ENCODE peak calls at places on chromosomes 6 and 20, in six cellular contexts. One of them, this sample, is unnamed.

GRCh38 chr6:31568537-31568961 is 3.5 kb upstream of the LTA start:
- DNase-seq in H9: no peak
- DNase-seq in IMR-90: no peak
- DNase-seq in H1: no peak
- DNase-seq in mesenchymal stem cell: no peak
- DNase-seq in mesendoderm: no peak
- DNase-seq in this sample: no peak

GRCh38 chr6:112251170-112251945 is 3.0 kb downstream of the LAMA4 start:
- DNase-seq in H9: no peak
- DNase-seq in IMR-90: peak
- DNase-seq in H1: no peak
- DNase-seq in mesenchymal stem cell: peak
- DNase-seq in mesendoderm: no peak
- DNase-seq in this sample: no peak

GRCh38 chr20:32201977-32202363 is 5.6 kb downstream of the PLAGL2 start:
- DNase-seq in H9: no peak
- DNase-seq in IMR-90: no peak
- DNase-seq in H1: no peak
- DNase-seq in mesenchymal stem cell: no peak
- DNase-seq in mesendoderm: no peak
- DNase-seq in this sample: no peak

GRCh38 chr6:43283514-43283901 is 14.6 kb upstream of the SLC22A7 start:
- DNase-seq in H9: no peak
- DNase-seq in IMR-90: no peak
- DNase-seq in H1: no peak
- DNase-seq in mesenchymal stem cell: no peak
- DNase-seq in mesendoderm: no peak
- DNase-seq in this sample: no peak

GRCh38 chr6:149363154-149363553 is 36.9 kb upstream of the SUMO4 start:
- DNase-seq in H9: no peak
- DNase-seq in IMR-90: no peak
- DNase-seq in H1: no peak
- DNase-seq in mesenchymal stem cell: no peak
- DNase-seq in mesendoderm: peak
- DNase-seq in this sample: no peak

GRCh38 chr6:157059781-157060180 is 263.5 kb downstream of the TMEM242 start:
- DNase-seq in H9: no peak
- DNase-seq in IMR-90: no peak
- DNase-seq in H1: no peak
- DNase-seq in mesenchymal stem cell: no peak
- DNase-seq in mesendoderm: no peak
- DNase-seq in this sample: peak

GRCh38 chr6:5905431-5906339 is 101.0 kb downstream of the NRN1 start:
- DNase-seq in H9: no peak
- DNase-seq in IMR-90: peak
- DNase-seq in H1: no peak
- DNase-seq in mesenchymal stem cell: peak
- DNase-seq in mesendoderm: no peak
- DNase-seq in this sample: no peak

GRCh38 chr20:58850693-58851174 is at the start of gene GNAS-AS1:
- DNase-seq in H9: peak
- DNase-seq in IMR-90: peak
- DNase-seq in H1: peak
- DNase-seq in mesenchymal stem cell: peak
- DNase-seq in mesendoderm: peak
- DNase-seq in this sample: peak

GRCh38 chr20:38724603-38725457 is 544 bp downstream of the SLC32A1 start:
- DNase-seq in H9: peak
- DNase-seq in IMR-90: no peak
- DNase-seq in H1: no peak
- DNase-seq in mesenchymal stem cell: no peak
- DNase-seq in mesendoderm: peak
- DNase-seq in this sample: no peak

GRCh38 chr20:61671559-61671958 is 394.1 kb downstream of the TAF4 start:
- DNase-seq in H9: no peak
- DNase-seq in IMR-90: no peak
- DNase-seq in H1: no peak
- DNase-seq in mesenchymal stem cell: no peak
- DNase-seq in mesendoderm: no peak
- DNase-seq in this sample: no peak

GRCh38 chr6:13526718-13527668 is 39.6 kb upstream of the GFOD1 start:
- DNase-seq in H9: peak
- DNase-seq in IMR-90: no peak
- DNase-seq in H1: no peak
- DNase-seq in mesenchymal stem cell: no peak
- DNase-seq in mesendoderm: no peak
- DNase-seq in this sample: no peak

GRCh38 chr6:106788761-106789160 is 159.4 kb downstream of the QRSL1 start:
- DNase-seq in H9: no peak
- DNase-seq in IMR-90: no peak
- DNase-seq in H1: no peak
- DNase-seq in mesenchymal stem cell: no peak
- DNase-seq in mesendoderm: no peak
- DNase-seq in this sample: no peak

GRCh38 chr6:14537061-14537460 is 419.5 kb downstream of the CD83 start:
- DNase-seq in H9: no peak
- DNase-seq in IMR-90: no peak
- DNase-seq in H1: no peak
- DNase-seq in mesenchymal stem cell: no peak
- DNase-seq in mesendoderm: no peak
- DNase-seq in this sample: no peak

GRCh38 chr20:46576774-46577395 is 26.4 kb upstream of the OCSTAMP start:
- DNase-seq in H9: no peak
- DNase-seq in IMR-90: no peak
- DNase-seq in H1: no peak
- DNase-seq in mesenchymal stem cell: no peak
- DNase-seq in mesendoderm: no peak
- DNase-seq in this sample: no peak

GRCh38 chr6:118652051-118652699 is 784 bp upstream of the CEP85L start:
- DNase-seq in H9: peak
- DNase-seq in IMR-90: no peak
- DNase-seq in H1: no peak
- DNase-seq in mesenchymal stem cell: no peak
- DNase-seq in mesendoderm: peak
- DNase-seq in this sample: no peak

GRCh38 chr6:8679823-8680222 is 244.5 kb upstream of the SLC35B3 start:
- DNase-seq in H9: no peak
- DNase-seq in IMR-90: no peak
- DNase-seq in H1: no peak
- DNase-seq in mesenchymal stem cell: no peak
- DNase-seq in mesendoderm: no peak
- DNase-seq in this sample: no peak

GRCh38 chr6:139337830-139338229 is 36.6 kb downstream of the CITED2 start:
- DNase-seq in H9: no peak
- DNase-seq in IMR-90: no peak
- DNase-seq in H1: no peak
- DNase-seq in mesenchymal stem cell: no peak
- DNase-seq in mesendoderm: no peak
- DNase-seq in this sample: no peak
- H2BK15ac ChIP-seq in H9: no peak
- H2BK15ac ChIP-seq in IMR-90: no peak
- H2BK15ac ChIP-seq in H1: no peak
- H2BK15ac ChIP-seq in mesenchymal stem cell: no peak
- H2BK15ac ChIP-seq in mesendoderm: no peak
- H2BK15ac ChIP-seq in this sample: no peak

GRCh38 chr6:2387445-2387844 is 142.0 kb upstream of the GMDS start:
- DNase-seq in H9: no peak
- DNase-seq in IMR-90: no peak
- DNase-seq in H1: no peak
- DNase-seq in mesenchymal stem cell: no peak
- DNase-seq in mesendoderm: no peak
- DNase-seq in this sample: no peak
- H2BK15ac ChIP-seq in H9: no peak
- H2BK15ac ChIP-seq in IMR-90: no peak
- H2BK15ac ChIP-seq in H1: no peak
- H2BK15ac ChIP-seq in mesenchymal stem cell: no peak
- H2BK15ac ChIP-seq in mesendoderm: no peak
- H2BK15ac ChIP-seq in this sample: no peak

GRCh38 chr6:165178056-165178455 is 131.3 kb downstream of the C6orf118 start:
- DNase-seq in H9: no peak
- DNase-seq in IMR-90: no peak
- DNase-seq in H1: no peak
- DNase-seq in mesenchymal stem cell: no peak
- DNase-seq in mesendoderm: no peak
- DNase-seq in this sample: no peak
- H2BK15ac ChIP-seq in H9: no peak
- H2BK15ac ChIP-seq in IMR-90: no peak
- H2BK15ac ChIP-seq in H1: no peak
- H2BK15ac ChIP-seq in mesenchymal stem cell: no peak
- H2BK15ac ChIP-seq in mesendoderm: no peak
- H2BK15ac ChIP-seq in this sample: no peak

DNA sequence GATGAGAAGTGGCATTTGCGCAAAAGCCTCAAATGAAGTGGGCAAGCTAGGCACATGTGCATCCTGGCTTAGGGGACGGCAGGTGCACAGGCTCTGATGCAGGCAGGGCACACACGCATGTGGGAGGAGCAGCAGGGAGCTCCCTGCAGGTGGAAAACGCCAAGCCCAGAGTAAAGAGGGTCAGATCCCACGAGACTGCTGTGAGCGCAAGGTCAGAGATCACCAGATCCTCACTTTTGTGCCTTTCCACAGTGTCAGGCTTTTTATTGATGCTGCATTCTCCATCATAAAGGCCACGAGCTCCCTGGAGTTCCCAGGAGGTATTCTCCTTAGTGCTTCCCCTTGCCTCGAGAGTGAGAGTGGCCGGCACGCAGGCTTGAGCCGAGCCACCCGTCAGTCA is 109.2 kb downstream of the SYNDIG1 start:
- DNase-seq in H9: no peak
- DNase-seq in IMR-90: no peak
- DNase-seq in H1: no peak
- DNase-seq in mesenchymal stem cell: no peak
- DNase-seq in mesendoderm: no peak
- DNase-seq in this sample: no peak
- H2BK15ac ChIP-seq in H9: no peak
- H2BK15ac ChIP-seq in IMR-90: no peak
- H2BK15ac ChIP-seq in H1: no peak
- H2BK15ac ChIP-seq in mesenchymal stem cell: no peak
- H2BK15ac ChIP-seq in mesendoderm: no peak
- H2BK15ac ChIP-seq in this sample: no peak

DNA sequence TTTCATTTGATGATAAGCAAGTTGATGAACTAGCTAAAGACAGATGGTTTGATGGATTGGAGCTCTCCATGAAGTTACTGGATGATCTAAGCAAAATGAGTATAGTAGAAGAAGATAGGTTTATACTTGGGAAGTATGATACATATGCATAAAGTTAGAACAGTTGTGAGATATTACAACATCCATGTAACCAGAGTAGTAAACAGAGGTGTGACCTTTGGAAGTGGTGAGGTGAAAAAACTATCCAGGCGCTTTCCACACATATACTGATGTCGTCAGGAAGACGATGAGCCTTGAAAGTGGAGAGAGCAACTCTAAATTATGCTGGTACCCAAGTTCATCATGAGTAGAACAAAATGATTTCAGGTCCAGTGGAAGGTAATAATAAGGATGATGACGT is 271.0 kb downstream of the PTPRK start:
- DNase-seq in H9: no peak
- DNase-seq in IMR-90: no peak
- DNase-seq in H1: no peak
- DNase-seq in mesenchymal stem cell: no peak
- DNase-seq in mesendoderm: no peak
- DNase-seq in this sample: no peak
- H2BK15ac ChIP-seq in H9: no peak
- H2BK15ac ChIP-seq in IMR-90: no peak
- H2BK15ac ChIP-seq in H1: no peak
- H2BK15ac ChIP-seq in mesenchymal stem cell: no peak
- H2BK15ac ChIP-seq in mesendoderm: no peak
- H2BK15ac ChIP-seq in this sample: no peak

This sample was measured in neuronal stem cell.